ENCODE peak calls at places on chromosomes 11 and 22, in four cellular contexts. K is mammary epithelial cell, A is PC-3, S is neuronal stem cell. W is an unnamed sample.

GRCh38 chr11:122167100-122167499 is 51.1 kb upstream of the BLID start:
- DNase-seq in K (peak; percentile 92), A (peak; percentile 90), S (no peak), W (no peak)

GRCh38 chr11:79546366-79546765 is 105.5 kb upstream of the TENM4 start:
- DNase-seq in K (peak; percentile 7), A (no peak), S (no peak), W (no peak)

GRCh38 chr11:100918551-100919500 is 210.8 kb downstream of the PGR start:
- DNase-seq in K (no peak), A (peak; percentile 77), S (no peak), W (no peak)

GRCh38 chr11:103798029-103798428 is 238.4 kb upstream of the DDI1 start:
- DNase-seq in K (no peak), A (no peak), S (no peak), W (no peak)

GRCh38 chr22:19806213-19807160 is 45.9 kb downstream of the TBX1 start:
- DNase-seq in K (peak; percentile 86), A (peak; percentile 95), S (no peak), W (no peak)

GRCh38 chr11:65852508-65853248 is 5.3 kb downstream of the CFL1 start:
- DNase-seq in K (no peak), A (no peak), S (no peak), W (no peak)

GRCh38 chr22:44928711-44929347 is 81.0 kb downstream of the PHF21B start:
- DNase-seq in K (no peak), A (no peak), S (no peak), W (no peak)

GRCh38 chr11:114440971-114441810 is 1.9 kb downstream of the REXO2 start:
- DNase-seq in K (no peak), A (peak; percentile 36), S (no peak), W (no peak)

GRCh38 chr11:1499899-1500298 is 13.3 kb upstream of the MOB2 start:
- DNase-seq in K (no peak), A (no peak), S (no peak), W (no peak)

GRCh38 chr22:23072035-23072910 is 2.0 kb downstream of the GNAZ start:
- DNase-seq in K (no peak), A (no peak), S (no peak), W (no peak)

GRCh38 chr22:22579869-22580604 is 21.0 kb upstream of the PRAME start:
- DNase-seq in K (no peak), A (no peak), S (no peak), W (no peak)

GRCh38 chr11:120215634-120216033 is 4.8 kb downstream of the OAF start:
- DNase-seq in K (no peak), A (peak; percentile 71), S (no peak), W (no peak)

GRCh38 chr11:10529279-10529678 is 11.7 kb downstream of the RNF141 start:
- DNase-seq in K (no peak), A (no peak), S (no peak), W (no peak)

GRCh38 chr22:49213731-49214352 is 613.8 kb downstream of the BRD1 start:
- DNase-seq in K (no peak), A (no peak), S (no peak), W (no peak)

GRCh38 chr11:12280199-12280837 is 97.1 kb upstream of the PARVA start:
- DNase-seq in K (no peak), A (no peak), S (no peak), W (no peak)

GRCh38 chr11:1866226-1866625 is 13.3 kb downstream of the LSP1 start:
- DNase-seq in K (no peak), A (no peak), S (no peak), W (no peak)

GRCh38 chr11:11735586-11735985 is 106.2 kb upstream of the USP47 start:
- DNase-seq in K (no peak), A (no peak), S (no peak), W (no peak)

GRCh38 chr11:82864268-82864667 is 36.0 kb downstream of the PRCP start:
- DNase-seq in K (peak; percentile 43), A (peak; percentile 82), S (no peak), W (no peak)

GRCh38 chr11:67371549-67372231 is 1.7 kb downstream of the CLCF1 start:
- DNase-seq in K (no peak), A (peak; percentile 62), S (no peak), W (no peak)

GRCh38 chr11:64258356-64258755 is 7.0 kb downstream of the PLCB3 start:
- DNase-seq in K (no peak), A (no peak), S (no peak), W (no peak)
- H3K36me3 ChIP-seq in K (peaks cover 15% of the 10 kb centered on the region), A (peaks cover 51% of the 10 kb centered on the region), S (peaks cover 42% of the 10 kb centered on the region), W (peaks cover 60% of the 10 kb centered on the region)

DNA sequence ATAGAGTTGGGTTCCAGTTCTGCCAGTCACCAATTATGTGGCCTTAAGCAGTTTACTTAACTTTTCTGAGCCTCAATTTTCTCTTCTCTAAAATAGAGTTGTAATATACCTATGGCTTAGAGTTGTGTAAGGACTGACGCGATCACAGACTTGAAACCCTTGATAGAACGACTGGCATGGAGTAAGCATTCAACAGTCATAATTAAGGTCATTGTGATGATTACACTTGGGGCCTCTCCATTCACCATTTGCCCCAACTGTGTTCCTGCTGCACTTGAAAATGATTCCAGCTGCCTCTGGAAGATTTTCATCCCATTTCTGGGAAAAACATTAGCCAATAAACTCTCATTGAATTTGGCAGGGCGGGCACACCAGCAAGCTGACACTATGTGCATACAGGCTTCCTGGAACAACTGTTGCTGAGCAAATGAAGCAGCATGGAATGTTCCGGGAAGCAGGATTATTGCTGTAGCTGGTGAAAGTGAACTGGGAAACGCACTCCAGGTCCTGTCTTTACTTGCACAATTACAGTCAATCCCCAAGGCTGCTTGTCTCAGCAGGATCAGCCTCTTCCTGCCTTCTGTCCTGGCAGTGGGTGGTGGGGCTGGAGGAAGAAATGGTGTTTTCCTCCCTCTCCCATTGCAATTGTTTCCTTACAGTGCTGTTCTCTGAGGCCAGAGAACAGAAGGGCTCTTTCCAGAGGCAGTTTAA is 19.6 kb downstream of the CD44 start:
- DNase-seq in K (peak; percentile 67), A (no peak), S (no peak), W (no peak)
- H3K27ac ChIP-seq in K (peak overlapping the region; percentile 45), A (no peak overlapping the region), S (no peak overlapping the region), W (no peak overlapping the region)

GRCh38 chr22:36292823-36293530 is 40.0 kb downstream of the APOL1 start:
- DNase-seq in K (no peak), A (no peak), S (no peak), W (no peak)

GRCh38 chr22:36295247-36295646 is 42.3 kb downstream of the APOL1 start:
- DNase-seq in K (no peak), A (no peak), S (no peak), W (no peak)

GRCh38 chr22:36294801-36295200 is 41.9 kb downstream of the APOL1 start:
- DNase-seq in K (no peak), A (no peak), S (no peak), W (no peak)

GRCh38 chr22:36294293-36294620 is 41.3 kb downstream of the APOL1 start:
- DNase-seq in K (no peak), A (no peak), S (no peak), W (no peak)

GRCh38 chr22:36293606-36294292 is 40.8 kb downstream of the APOL1 start:
- DNase-seq in K (no peak), A (no peak), S (no peak), W (no peak)
- H3K36me3 ChIP-seq in K (peaks cover 76% of the 10 kb centered on the region), A (peaks cover 76% of the 10 kb centered on the region), S (peaks cover 78% of the 10 kb centered on the region), W (peaks cover 78% of the 10 kb centered on the region)

DNA sequence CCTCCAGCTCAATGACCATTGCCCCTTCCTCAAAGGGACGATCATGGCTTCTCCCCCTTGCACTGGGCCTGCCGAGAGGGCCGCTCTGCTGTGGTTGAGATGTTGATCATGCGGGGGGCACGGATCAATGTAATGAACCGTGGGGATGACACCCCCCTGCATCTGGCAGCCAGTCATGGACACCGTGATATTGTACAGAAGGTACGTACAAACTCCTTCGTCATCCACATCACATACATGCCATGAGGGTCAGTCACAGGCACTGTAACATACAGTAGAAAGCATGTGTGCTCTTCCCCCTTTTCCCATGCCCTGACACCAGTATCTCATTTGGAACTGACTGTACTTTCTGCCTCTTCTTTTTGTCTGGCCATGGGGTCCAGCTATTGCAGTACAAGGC is 4.0 kb downstream of the TAF10 start:
- DNase-seq in K (no peak), A (no peak), S (no peak), W (no peak)
- H3K27ac ChIP-seq in K (no peak overlapping the region), A (no peak overlapping the region), S (no peak overlapping the region), W (no peak overlapping the region)

GRCh38 chr11:68551223-68551622 is 90.7 kb downstream of the PPP6R3 start:
- DNase-seq in K (no peak), A (no peak), S (no peak), W (no peak)
- H3K36me3 ChIP-seq in K (peaks cover 9% of the 10 kb centered on the region), A (peaks cover 70% of the 10 kb centered on the region), S (peaks cover 17% of the 10 kb centered on the region), W (no peaks in the 10 kb centered on the region)

GRCh38 chr22:31586137-31586920 is 75.7 kb downstream of the PISD start:
- DNase-seq in K (no peak), A (no peak), S (no peak), W (no peak)
- H3K27ac ChIP-seq in K (no peak overlapping the region), A (no peak overlapping the region), S (no peak overlapping the region), W (no peak overlapping the region)

GRCh38 chr11:118648291-118648690 is 31.2 kb downstream of the TREH start:
- DNase-seq in K (no peak), A (no peak), S (no peak), W (no peak)
- H3K36me3 ChIP-seq in K (peaks cover 31% of the 10 kb centered on the region), A (peaks cover 11% of the 10 kb centered on the region), S (peaks cover 69% of the 10 kb centered on the region), W (peaks cover 39% of the 10 kb centered on the region)

W was measured in iPS DF 6.9.